ENCODE peak calls at places on chromosome 19, in ten cellular contexts. D, L, Q, Y, J, K, V, M, E and I are unnamed samples.

GRCh38 chr19:46579286-46579944 is 21.7 kb upstream of the CALM3 start:
- DNase-seq in J (no peak), Y (peak; percentile 81), L (no peak), M (peak; percentile 86), K (no peak), E (no peak), Q (peak; percentile 23), D (no peak), V (peak; percentile 73), I (no peak)

GRCh38 chr19:42306646-42307045 is 4.2 kb upstream of the PAFAH1B3 start:
- DNase-seq in V (no peak), M (peak; percentile 62), Q (no peak), D (no peak), E (no peak), J (no peak), Y (peak; percentile 64), K (no peak), L (no peak), I (no peak)

GRCh38 chr19:13804830-13805683 is 9.8 kb downstream of the ZSWIM4 start:
- DNase-seq in J (no peak), K (no peak), Y (peak; percentile 91), V (peak; percentile 39), D (no peak), E (no peak), M (peak; percentile 85), L (no peak), Q (no peak), I (no peak)

GRCh38 chr19:5621311-5621944 is 1.1 kb downstream of the SAFB2 start:
- DNase-seq in V (no peak), Q (no peak), K (no peak), M (no peak), E (no peak), J (no peak), Y (no peak), L (no peak), D (no peak), I (no peak)

GRCh38 chr19:55156202-55157063 is 1.1 kb downstream of the TNNI3 start:
- DNase-seq in Y (peak; percentile 98), L (no peak), E (peak; percentile 31), K (peak; percentile 70), M (peak; percentile 94), D (no peak), V (peak; percentile 33), Q (no peak), J (no peak), I (peak; percentile 90)

GRCh38 chr19:5397804-5398692 is 57.2 kb upstream of the ZNRF4 start:
- DNase-seq in M (peak; percentile 89), L (no peak), E (no peak), D (peak; percentile 7), Q (no peak), V (peak; percentile 55), J (no peak), Y (peak; percentile 86), K (no peak), I (no peak)

GRCh38 chr19:58228584-58229254 is at the start of gene ZNF544:
- DNase-seq in K (peak; percentile 86), L (peak; percentile 7), Q (peak; percentile 75), E (peak; percentile 31), J (peak; percentile 60), Y (peak; percentile 95), D (peak; percentile 75), V (peak; percentile 80), M (peak; percentile 92), I (peak; percentile 83)

GRCh38 chr19:47013041-47013517 is 6.6 kb upstream of the NPAS1 start:
- DNase-seq in J (peak; percentile 54), E (peak; percentile 53), K (peak; percentile 66), D (peak; percentile 65), L (no peak), V (peak; percentile 91), M (peak; percentile 90), Q (peak; percentile 73), Y (peak; percentile 97), I (no peak)

GRCh38 chr19:32318884-32319520 is 26.4 kb upstream of the ZNF507 start:
- DNase-seq in K (no peak), D (no peak), M (peak; percentile 72), J (no peak), L (no peak), E (no peak), Y (peak; percentile 90), Q (peak; percentile 12), V (peak; percentile 53), I (no peak)

GRCh38 chr19:8463343-8463742 is 18.6 kb downstream of the HNRNPM start:
- DNase-seq in M (no peak), Q (no peak), L (no peak), Y (no peak), K (no peak), J (no peak), E (no peak), V (no peak), D (no peak), I (no peak)

GRCh38 chr19:43594710-43595604 is 977 bp downstream of the IRGQ start:
- DNase-seq in Y (peak; percentile 92), D (peak; percentile 41), E (peak; percentile 54), K (peak; percentile 70), M (peak; percentile 76), V (peak; percentile 70), J (peak; percentile 68), Q (peak; percentile 70), L (no peak), I (no peak)

GRCh38 chr19:49926520-49926919 is 2.5 kb upstream of the ATF5 start:
- DNase-seq in V (no peak), E (no peak), D (no peak), K (no peak), M (no peak), Q (no peak), L (no peak), J (no peak), Y (peak; percentile 28), I (no peak)

GRCh38 chr19:8393871-8394250 is 3.7 kb downstream of the RAB11B start:
- DNase-seq in V (no peak), Q (no peak), Y (no peak), M (no peak), J (no peak), L (no peak), K (no peak), E (no peak), D (no peak), I (no peak)

GRCh38 chr19:5067666-5068065 is 98.8 kb downstream of the KDM4B start:
- DNase-seq in K (no peak), V (no peak), L (no peak), Y (no peak), Q (no peak), J (no peak), D (no peak), E (no peak), M (no peak), I (no peak)

GRCh38 chr19:38183227-38183914 is 40.7 kb downstream of the DPF1 start:
- DNase-seq in V (peak; percentile 46), Q (peak; percentile 8), E (no peak), J (no peak), K (no peak), L (no peak), M (peak; percentile 97), D (no peak), Y (peak; percentile 90), I (peak; percentile 61)

GRCh38 chr19:40862785-40863184 is 12.5 kb upstream of the CYP2A6 start:
- DNase-seq in Q (no peak), E (no peak), V (no peak), L (no peak), J (no peak), M (no peak), K (no peak), Y (no peak), D (peak; percentile 2), I (no peak)

GRCh38 chr19:38287604-38288003 is 16.4 kb upstream of the C19orf33 start:
- DNase-seq in Y (no peak), E (no peak), K (no peak), L (no peak), J (no peak), V (no peak), M (no peak), Q (no peak), D (no peak), I (no peak)

GRCh38 chr19:38173324-38174041 is 50.5 kb downstream of the DPF1 start:
- DNase-seq in Y (no peak), D (no peak), V (no peak), J (no peak), E (no peak), Q (no peak), L (peak; percentile 67), K (peak; percentile 95), M (no peak), I (peak; percentile 82)

GRCh38 chr19:3873151-3873550 is 4.3 kb upstream of the ZFR2 start:
- DNase-seq in L (no peak), E (no peak), D (no peak), J (no peak), M (no peak), V (no peak), Q (no peak), K (no peak), Y (no peak), I (no peak)

GRCh38 chr19:56116606-56117005 is 4.5 kb downstream of the ZNF787 start:
- DNase-seq in V (no peak), E (no peak), L (no peak), D (no peak), K (no peak), Q (no peak), Y (peak; percentile 37), J (no peak), M (no peak), I (no peak)

GRCh38 chr19:43561144-43561970 is 14.0 kb downstream of the XRCC1 start:
- DNase-seq in Y (no peak), D (no peak), E (no peak), K (no peak), V (no peak), J (no peak), M (no peak), Q (no peak), L (no peak), I (no peak)

GRCh38 chr19:54517483-54517882 is 14.9 kb downstream of the LAIR2 start:
- DNase-seq in M (peak; percentile 60), Y (peak; percentile 86), K (no peak), V (peak; percentile 19), J (peak; percentile 53), E (peak; percentile 40), Q (peak; percentile 48), D (peak; percentile 5), L (no peak), I (no peak)

GRCh38 chr19:5452594-5453565 is 2.3 kb upstream of the ZNRF4 start:
- DNase-seq in K (no peak), Q (peak; percentile 44), D (peak; percentile 15), E (no peak), V (no peak), M (peak; percentile 68), Y (no peak), L (no peak), J (no peak), I (no peak)